ENCODE peak calls at places on chromosomes 1 and 21, in six cellular contexts. T is K562, O is HCT116, R is SK-N-SH, Z is GM23338, C is H1. P is an unnamed sample. For H4K20me1, the result is how much of the 10 kb centered on the place peaks cover.

GRCh38 chr21:45318146-45318555 is 30.5 kb upstream of the POFUT2 start:
- DNase-seq in T (no peak), O (no peak), R (no peak), Z (no peak), C (no peak), P (no peak)

GRCh38 chr1:17662786-17663185 is 92.3 kb upstream of the ACTL8 start:
- DNase-seq in T (no peak), O (no peak), R (no peak), Z (no peak), C (no peak), P (no peak)

GRCh38 chr1:197783510-197783948 is 8.2 kb upstream of the DENND1B start:
- DNase-seq in T (no peak), O (no peak), R (no peak), Z (no peak), C (no peak), P (peak)

GRCh38 chr1:245512181-245512888 is 357.6 kb downstream of the KIF26B start:
- DNase-seq in T (no peak), O (no peak), R (peak), Z (no peak), C (no peak), P (no peak)

GRCh38 chr1:185931438-185931837 is 197.2 kb downstream of the HMCN1 start:
- DNase-seq in T (no peak), O (no peak), R (no peak), Z (no peak), C (no peak), P (no peak)

GRCh38 chr1:39902121-39902807 is 547 bp upstream of the MYCL start:
- DNase-seq in T (peak), O (peak), R (peak), Z (peak), C (peak), P (no peak)

GRCh38 chr1:234398849-234399381 is 25.7 kb downstream of the COA6 start:
- DNase-seq in T (no peak), O (no peak), R (no peak), Z (no peak), C (no peak), P (no peak)

GRCh38 chr1:26626994-26627393 is 68.8 kb upstream of the ARID1A start:
- DNase-seq in T (no peak), O (no peak), R (no peak), Z (no peak), C (no peak), P (no peak)

GRCh38 chr1:8014381-8014988 is 11.6 kb downstream of the ERRFI1 start:
- DNase-seq in T (peak), O (no peak), R (no peak), Z (no peak), C (no peak), P (no peak)

GRCh38 chr1:107051266-107051665 is 5.2 kb upstream of the PRMT6 start:
- DNase-seq in T (no peak), O (no peak), R (no peak), Z (no peak), C (no peak), P (no peak)

GRCh38 chr21:43308101-43308500 is 118.8 kb downstream of the SIK1 start:
- DNase-seq in T (no peak), O (no peak), R (no peak), Z (no peak), C (no peak), P (no peak)

GRCh38 chr21:37346841-37347430 is 19.6 kb upstream of the DYRK1A start:
- DNase-seq in T (no peak), O (no peak), R (no peak), Z (no peak), C (no peak), P (no peak)

GRCh38 chr1:191711961-191712360 is 446.3 kb upstream of the RGS18 start:
- DNase-seq in T (no peak), O (no peak), R (no peak), Z (no peak), C (no peak), P (no peak)
- H4K20me1 ChIP-seq in T (under half), O (under half), R (under half), Z (under half), C (under half), P (under half)

DNA sequence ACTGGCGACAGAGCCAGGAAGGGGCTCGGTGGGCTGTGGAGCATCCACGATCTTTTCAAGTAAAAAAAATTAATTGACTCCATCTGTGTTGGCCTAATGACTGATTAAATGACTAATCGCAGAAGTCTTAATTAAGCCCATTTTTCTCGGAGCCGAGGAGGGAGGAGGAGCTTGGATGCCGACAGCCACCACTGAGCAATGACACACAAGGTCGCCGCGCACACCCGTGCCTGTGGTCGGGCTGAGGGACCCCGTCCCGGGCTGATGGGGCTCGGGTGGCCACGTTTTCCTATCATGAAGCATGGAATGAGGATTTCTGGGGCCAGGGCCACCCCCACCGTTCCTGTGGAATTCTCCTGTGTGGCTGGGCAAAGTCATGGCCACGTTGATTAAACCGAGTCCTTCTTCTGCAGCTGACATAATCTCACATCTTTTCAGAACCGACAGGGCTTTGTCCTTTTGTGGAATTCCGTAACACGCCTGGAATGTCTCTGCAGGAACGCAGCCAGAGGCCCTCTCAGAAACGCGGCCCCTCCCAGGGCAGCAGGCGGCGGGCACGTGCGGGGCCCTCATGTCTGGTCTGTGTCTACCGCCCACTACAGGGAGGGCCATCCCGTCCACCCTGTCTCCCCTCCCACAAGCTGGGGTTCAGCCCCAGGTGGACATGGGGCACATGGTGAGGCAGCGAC is 60.7 kb downstream of the MORN1 start:
- DNase-seq in T (no peak), O (no peak), R (no peak), Z (no peak), C (no peak), P (no peak)
- TF ChIP-seq POLR2AphosphoS5 in T (no peak), O (no peak), R (no peak), Z (no peak), C (no peak), P (no peak)

DNA sequence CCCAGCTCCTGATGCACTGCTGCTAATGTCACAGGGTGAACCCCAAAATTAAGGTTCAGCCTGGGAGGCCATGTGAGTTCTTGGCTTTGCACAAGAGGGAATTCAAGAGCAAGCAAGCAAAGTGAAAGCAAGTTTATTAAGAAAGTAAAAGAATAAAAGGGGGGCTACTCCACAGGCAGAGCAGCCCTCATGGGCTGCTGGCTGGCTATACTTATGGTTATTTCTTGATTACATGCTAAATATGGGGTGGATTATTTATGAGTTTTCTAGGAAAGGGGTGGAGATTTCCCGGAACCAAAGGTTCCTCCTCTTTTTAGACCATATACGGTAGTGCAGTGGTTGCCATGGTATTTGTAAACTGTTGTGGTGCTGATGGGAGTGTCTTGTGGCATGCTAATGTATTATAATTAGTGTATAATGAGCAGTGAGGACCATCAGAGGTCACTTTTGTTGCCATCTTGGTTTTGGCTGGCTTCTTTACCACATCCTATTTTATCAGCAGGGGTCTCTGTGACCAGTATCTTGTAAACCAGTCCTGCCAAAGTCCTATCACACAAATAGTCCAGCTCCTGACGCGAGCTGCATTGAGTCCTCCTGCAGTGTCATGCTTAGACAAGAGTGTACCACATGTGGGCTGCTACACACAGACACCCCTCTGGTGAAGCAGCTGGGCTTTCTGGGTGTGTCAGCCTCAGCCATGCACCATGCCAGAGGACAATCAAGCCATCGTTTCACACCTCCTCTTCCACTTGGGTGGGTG is 46.4 kb upstream of the CSF1 start:
- DNase-seq in T (peak), O (no peak), R (no peak), Z (peak), C (no peak), P (no peak)
- H3K4me3 ChIP-seq in T (no peak), O (no peak), R (no peak), Z (no peak), C (no peak), P (no peak)

GRCh38 chr1:32257227-32257508 is 6.1 kb downstream of the LCK start:
- DNase-seq in T (no peak), O (no peak), R (no peak), Z (no peak), C (no peak), P (no peak)
- H4K20me1 ChIP-seq in T (under half), O (under half), R (under half), Z (under half), C (under half), P (under half)

DNA sequence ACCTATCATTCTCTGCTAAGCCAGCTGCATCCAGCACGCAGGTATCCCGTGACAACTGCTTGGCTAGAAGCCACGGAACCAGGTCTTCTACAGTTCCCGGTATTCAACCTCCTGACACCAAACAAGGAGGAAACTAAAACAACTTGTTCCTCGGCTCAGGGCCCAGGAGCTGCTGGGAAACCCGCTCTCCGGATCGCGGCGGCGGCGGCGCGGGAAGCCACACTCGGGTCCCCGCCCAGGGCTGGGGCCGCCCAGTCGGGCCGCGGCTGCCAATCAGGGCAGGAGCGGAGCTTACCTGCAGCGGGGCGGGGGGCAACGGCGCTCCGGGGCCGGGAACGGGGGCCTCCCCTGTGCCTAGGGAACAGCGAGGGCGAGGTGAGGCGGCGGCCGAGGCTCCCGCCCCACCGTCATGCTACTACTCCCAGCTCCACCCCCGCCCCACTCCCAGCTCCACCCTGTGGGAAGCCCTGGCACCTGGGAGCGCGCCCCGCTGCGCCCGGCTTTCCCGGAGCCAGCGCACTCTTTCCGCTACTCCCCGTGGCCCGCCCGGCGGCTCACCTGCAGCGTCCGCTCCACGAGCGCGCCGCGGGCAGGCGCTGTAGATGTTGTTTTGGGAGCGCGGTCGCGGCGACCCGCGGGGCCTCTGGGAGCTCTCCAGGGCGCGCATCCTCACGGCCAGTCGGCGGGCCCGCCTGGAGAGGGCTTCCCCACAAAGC is 12.1 kb downstream of the IL24 start:
- DNase-seq in T (peak), O (no peak), R (peak), Z (peak), C (peak), P (no peak)
- TF ChIP-seq POLR2AphosphoS5 in T (no peak), O (no peak), R (no peak), Z (peak), C (no peak), P (no peak)

GRCh38 chr1:1032428-1032827 is 12.5 kb downstream of the AGRN start:
- DNase-seq in T (no peak), O (no peak), R (peak), Z (peak), C (no peak), P (no peak)
- H3K4me3 ChIP-seq in T (no peak), O (no peak), R (peak), Z (peak), C (peak), P (no peak)

DNA sequence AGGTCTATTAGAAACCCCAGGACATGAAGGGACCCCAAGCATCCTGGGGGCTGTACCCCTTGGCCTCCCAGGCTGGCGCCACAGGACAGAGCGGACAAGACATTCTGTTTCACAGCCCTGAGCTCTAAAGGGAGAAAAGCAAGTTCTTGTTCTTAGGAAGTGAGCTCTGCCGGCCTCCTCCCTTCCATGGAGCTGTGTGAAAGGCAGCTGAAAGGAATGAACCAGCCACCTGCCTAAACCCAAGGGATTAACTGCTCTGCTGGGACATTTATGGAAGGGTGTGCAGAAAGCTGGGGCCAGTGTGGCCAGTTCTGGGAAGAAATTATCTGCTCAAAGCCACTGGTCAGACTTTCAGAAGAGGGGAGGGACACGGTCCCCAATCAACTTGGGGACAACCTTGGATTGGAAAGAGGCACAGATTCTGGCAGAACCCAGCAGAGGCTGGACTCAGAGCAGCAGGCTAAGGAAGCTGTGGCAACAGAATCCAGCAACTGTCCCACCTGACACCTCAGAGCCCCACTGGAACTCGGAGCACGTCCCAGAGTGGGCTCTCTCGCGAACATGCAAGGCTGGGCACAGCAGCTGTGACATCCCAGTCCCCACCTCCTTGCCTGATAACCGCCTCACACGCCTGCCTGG is 2.1 kb downstream of the KLHL21 start:
- DNase-seq in T (no peak), O (no peak), R (peak), Z (no peak), C (peak), P (no peak)
- H4K20me1 ChIP-seq in T (under half), O (under half), R (under half), Z (under half), C (under half), P (under half)

DNA sequence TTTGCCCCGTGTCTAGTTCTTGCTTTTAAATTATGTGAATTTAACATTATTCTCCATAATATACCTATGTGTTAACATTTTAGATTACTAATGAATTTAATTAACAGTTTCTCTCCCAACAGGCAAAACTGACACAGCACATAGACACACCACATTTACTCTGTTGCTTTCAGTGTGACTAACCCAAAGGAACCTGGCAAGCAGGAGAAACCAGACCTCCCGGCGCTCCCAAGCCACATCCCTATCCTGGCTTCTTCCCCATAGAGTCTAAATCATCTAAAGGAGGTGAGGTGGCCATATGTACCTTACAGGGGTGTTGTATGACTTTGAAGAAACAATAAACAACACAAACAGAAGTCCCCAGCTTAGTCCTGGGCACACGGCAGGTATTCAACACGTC is 69.2 kb downstream of the CAPZB start:
- DNase-seq in T (no peak), O (no peak), R (no peak), Z (no peak), C (no peak), P (no peak)
- TF ChIP-seq POLR2AphosphoS5 in T (no peak), O (no peak), R (no peak), Z (no peak), C (no peak), P (no peak)

GRCh38 chr21:33236013-33236686 is 6.4 kb downstream of the IFNAR2 start:
- DNase-seq in T (no peak), O (no peak), R (no peak), Z (no peak), C (no peak), P (no peak)
- H3K4me3 ChIP-seq in T (no peak), O (no peak), R (no peak), Z (no peak), C (no peak), P (no peak)

P was measured in endothelial cell of umbilical vein.